ENCODE peak calls at places on chromosomes 5 and 9, in nine cellular contexts. One of them, this sample, is unnamed.

GRCh38 chr9:106287108-106287631 is 575.8 kb upstream of the ZNF462 start:
- DNase-seq in mesothelial cell of epicardium: no peak
- DNase-seq in GM10248: no peak
- DNase-seq in cardiac muscle cell: no peak
- DNase-seq in fibroblast of lung: peak; percentile 24
- DNase-seq in A549: no peak
- DNase-seq in AG09309: no peak
- DNase-seq in uterus: no peak
- DNase-seq in pancreas: no peak
- DNase-seq in this sample: no peak

GRCh38 chr9:134725605-134725940 is 84.0 kb downstream of the COL5A1 start:
- DNase-seq in mesothelial cell of epicardium: no peak
- DNase-seq in GM10248: no peak
- DNase-seq in cardiac muscle cell: no peak
- DNase-seq in fibroblast of lung: peak; percentile 58
- DNase-seq in A549: no peak
- DNase-seq in AG09309: no peak
- DNase-seq in uterus: no peak
- DNase-seq in pancreas: no peak
- DNase-seq in this sample: peak; percentile 57

GRCh38 chr9:71920456-71921189 is 9.2 kb downstream of the C9orf85 start:
- DNase-seq in mesothelial cell of epicardium: no peak
- DNase-seq in GM10248: no peak
- DNase-seq in cardiac muscle cell: no peak
- DNase-seq in fibroblast of lung: no peak
- DNase-seq in A549: no peak
- DNase-seq in AG09309: no peak
- DNase-seq in uterus: no peak
- DNase-seq in pancreas: no peak
- DNase-seq in this sample: no peak

GRCh38 chr5:77168187-77168883 is 42.1 kb upstream of the PDE8B start:
- DNase-seq in mesothelial cell of epicardium: no peak
- DNase-seq in GM10248: no peak
- DNase-seq in cardiac muscle cell: no peak
- DNase-seq in fibroblast of lung: no peak
- DNase-seq in A549: peak; percentile 69
- DNase-seq in AG09309: peak; percentile 13
- DNase-seq in uterus: peak; percentile 75
- DNase-seq in pancreas: no peak
- DNase-seq in this sample: no peak

GRCh38 chr9:90900130-90900529 is 98.5 kb downstream of the SYK start:
- DNase-seq in mesothelial cell of epicardium: no peak
- DNase-seq in GM10248: no peak
- DNase-seq in cardiac muscle cell: peak; percentile 63
- DNase-seq in fibroblast of lung: no peak
- DNase-seq in A549: no peak
- DNase-seq in AG09309: no peak
- DNase-seq in uterus: no peak
- DNase-seq in pancreas: no peak
- DNase-seq in this sample: no peak

GRCh38 chr5:64811050-64811640 is 42.4 kb downstream of the CWC27 start:
- DNase-seq in mesothelial cell of epicardium: no peak
- DNase-seq in GM10248: peak; percentile 24
- DNase-seq in cardiac muscle cell: peak; percentile 59
- DNase-seq in fibroblast of lung: peak; percentile 61
- DNase-seq in A549: peak; percentile 61
- DNase-seq in AG09309: peak; percentile 40
- DNase-seq in uterus: no peak
- DNase-seq in pancreas: no peak
- DNase-seq in this sample: peak; percentile 16

GRCh38 chr9:37656936-37657335 is 6.2 kb downstream of the FRMPD1 start:
- DNase-seq in mesothelial cell of epicardium: no peak
- DNase-seq in GM10248: no peak
- DNase-seq in cardiac muscle cell: no peak
- DNase-seq in fibroblast of lung: no peak
- DNase-seq in A549: no peak
- DNase-seq in AG09309: no peak
- DNase-seq in uterus: no peak
- DNase-seq in pancreas: no peak
- DNase-seq in this sample: no peak

GRCh38 chr5:37615184-37615583 is 224.7 kb downstream of the GDNF start:
- DNase-seq in mesothelial cell of epicardium: no peak
- DNase-seq in GM10248: no peak
- DNase-seq in cardiac muscle cell: no peak
- DNase-seq in fibroblast of lung: peak; percentile 97
- DNase-seq in A549: no peak
- DNase-seq in AG09309: peak; percentile 81
- DNase-seq in uterus: no peak
- DNase-seq in pancreas: no peak
- DNase-seq in this sample: no peak

GRCh38 chr5:980001-980588 is 28.5 kb upstream of the NKD2 start:
- DNase-seq in mesothelial cell of epicardium: no peak
- DNase-seq in GM10248: no peak
- DNase-seq in cardiac muscle cell: no peak
- DNase-seq in fibroblast of lung: peak; percentile 64
- DNase-seq in A549: no peak
- DNase-seq in AG09309: no peak
- DNase-seq in uterus: no peak
- DNase-seq in pancreas: no peak
- DNase-seq in this sample: no peak

GRCh38 chr9:71487046-71487445 is 281.3 kb downstream of the CEMIP2 start:
- DNase-seq in mesothelial cell of epicardium: no peak
- DNase-seq in GM10248: no peak
- DNase-seq in cardiac muscle cell: no peak
- DNase-seq in fibroblast of lung: no peak
- DNase-seq in A549: peak; percentile 22
- DNase-seq in AG09309: peak; percentile 20
- DNase-seq in uterus: no peak
- DNase-seq in pancreas: no peak
- DNase-seq in this sample: no peak

GRCh38 chr9:87342743-87343142 is 154.9 kb upstream of the DAPK1 start:
- DNase-seq in mesothelial cell of epicardium: no peak
- DNase-seq in GM10248: no peak
- DNase-seq in cardiac muscle cell: no peak
- DNase-seq in fibroblast of lung: no peak
- DNase-seq in A549: no peak
- DNase-seq in AG09309: no peak
- DNase-seq in uterus: peak; percentile 41
- DNase-seq in pancreas: no peak
- DNase-seq in this sample: no peak

GRCh38 chr9:131722260-131722659 is 17.6 kb downstream of the RAPGEF1 start:
- DNase-seq in mesothelial cell of epicardium: no peak
- DNase-seq in GM10248: no peak
- DNase-seq in cardiac muscle cell: peak; percentile 81
- DNase-seq in fibroblast of lung: no peak
- DNase-seq in A549: no peak
- DNase-seq in AG09309: no peak
- DNase-seq in uterus: no peak
- DNase-seq in pancreas: no peak
- DNase-seq in this sample: no peak

GRCh38 chr5:58447231-58447630 is 12.7 kb downstream of the PLK2 start:
- DNase-seq in mesothelial cell of epicardium: no peak
- DNase-seq in GM10248: no peak
- DNase-seq in cardiac muscle cell: no peak
- DNase-seq in fibroblast of lung: peak; percentile 78
- DNase-seq in A549: no peak
- DNase-seq in AG09309: no peak
- DNase-seq in uterus: no peak
- DNase-seq in pancreas: no peak
- DNase-seq in this sample: no peak

GRCh38 chr9:120579139-120579749 is 723 bp downstream of the CDK5RAP2 start:
- DNase-seq in mesothelial cell of epicardium: no peak
- DNase-seq in GM10248: no peak
- DNase-seq in cardiac muscle cell: no peak
- DNase-seq in fibroblast of lung: no peak
- DNase-seq in A549: peak; percentile 9
- DNase-seq in AG09309: no peak
- DNase-seq in uterus: no peak
- DNase-seq in pancreas: no peak
- DNase-seq in this sample: peak; percentile 16

GRCh38 chr5:41763096-41763495 is 107.1 kb downstream of the OXCT1 start:
- DNase-seq in mesothelial cell of epicardium: no peak
- DNase-seq in GM10248: no peak
- DNase-seq in cardiac muscle cell: no peak
- DNase-seq in fibroblast of lung: peak; percentile 84
- DNase-seq in A549: no peak
- DNase-seq in AG09309: peak; percentile 21
- DNase-seq in uterus: no peak
- DNase-seq in pancreas: no peak
- DNase-seq in this sample: no peak

GRCh38 chr5:44603496-44604272 is 205.1 kb upstream of the MRPS30 start:
- DNase-seq in mesothelial cell of epicardium: no peak
- DNase-seq in GM10248: no peak
- DNase-seq in cardiac muscle cell: no peak
- DNase-seq in fibroblast of lung: no peak
- DNase-seq in A549: peak; percentile 3
- DNase-seq in AG09309: no peak
- DNase-seq in uterus: no peak
- DNase-seq in pancreas: no peak
- DNase-seq in this sample: no peak

GRCh38 chr9:35675732-35676392 is 2.1 kb downstream of the CA9 start:
- DNase-seq in mesothelial cell of epicardium: peak; percentile 84
- DNase-seq in GM10248: peak; percentile 70
- DNase-seq in cardiac muscle cell: peak; percentile 89
- DNase-seq in fibroblast of lung: no peak
- DNase-seq in A549: no peak
- DNase-seq in AG09309: no peak
- DNase-seq in uterus: no peak
- DNase-seq in pancreas: no peak
- DNase-seq in this sample: peak; percentile 65

GRCh38 chr9:18890372-18890771 is 142.6 kb downstream of the SAXO1 start:
- DNase-seq in mesothelial cell of epicardium: no peak
- DNase-seq in GM10248: peak; percentile 24
- DNase-seq in cardiac muscle cell: no peak
- DNase-seq in fibroblast of lung: peak; percentile 78
- DNase-seq in A549: no peak
- DNase-seq in AG09309: no peak
- DNase-seq in uterus: no peak
- DNase-seq in pancreas: no peak
- DNase-seq in this sample: no peak

GRCh38 chr5:31706186-31706585 is 67.3 kb downstream of the PDZD2 start:
- DNase-seq in mesothelial cell of epicardium: no peak
- DNase-seq in GM10248: no peak
- DNase-seq in cardiac muscle cell: no peak
- DNase-seq in fibroblast of lung: no peak
- DNase-seq in A549: no peak
- DNase-seq in AG09309: no peak
- DNase-seq in uterus: no peak
- DNase-seq in pancreas: no peak
- DNase-seq in this sample: no peak
- TF ChIP-seq CTCF in mesothelial cell of epicardium: no peak
- TF ChIP-seq CTCF in GM10248: no peak
- TF ChIP-seq CTCF in cardiac muscle cell: no peak
- TF ChIP-seq CTCF in fibroblast of lung: no peak
- TF ChIP-seq CTCF in A549: no peak
- TF ChIP-seq CTCF in AG09309: no peak
- TF ChIP-seq CTCF in uterus: no peak
- TF ChIP-seq CTCF in pancreas: no peak
- TF ChIP-seq CTCF in this sample: no peak

GRCh38 chr9:136544549-136545064 is 1.2 kb downstream of the NOTCH1 start:
- DNase-seq in mesothelial cell of epicardium: no peak
- DNase-seq in GM10248: peak; percentile 78
- DNase-seq in cardiac muscle cell: no peak
- DNase-seq in fibroblast of lung: no peak
- DNase-seq in A549: no peak
- DNase-seq in AG09309: no peak
- DNase-seq in uterus: peak; percentile 63
- DNase-seq in pancreas: peak; percentile 92
- DNase-seq in this sample: peak; percentile 87

GRCh38 chr9:136545966-136546696 is at the start of gene NOTCH1:
- DNase-seq in mesothelial cell of epicardium: peak; percentile 87
- DNase-seq in GM10248: peak; percentile 94
- DNase-seq in cardiac muscle cell: peak; percentile 93
- DNase-seq in fibroblast of lung: peak; percentile 91
- DNase-seq in A549: peak; percentile 95
- DNase-seq in AG09309: peak; percentile 69
- DNase-seq in uterus: peak; percentile 92
- DNase-seq in pancreas: peak; percentile 91
- DNase-seq in this sample: peak; percentile 98

GRCh38 chr9:136547508-136548215 is 1.8 kb upstream of the NOTCH1 start:
- DNase-seq in mesothelial cell of epicardium: no peak
- DNase-seq in GM10248: no peak
- DNase-seq in cardiac muscle cell: no peak
- DNase-seq in fibroblast of lung: no peak
- DNase-seq in A549: no peak
- DNase-seq in AG09309: no peak
- DNase-seq in uterus: no peak
- DNase-seq in pancreas: no peak
- DNase-seq in this sample: no peak

GRCh38 chr9:136545065-136545965 is 533 bp downstream of the NOTCH1 start:
- DNase-seq in mesothelial cell of epicardium: no peak
- DNase-seq in GM10248: peak; percentile 75
- DNase-seq in cardiac muscle cell: no peak
- DNase-seq in fibroblast of lung: no peak
- DNase-seq in A549: no peak
- DNase-seq in AG09309: no peak
- DNase-seq in uterus: peak; percentile 57
- DNase-seq in pancreas: no peak
- DNase-seq in this sample: peak; percentile 86

GRCh38 chr9:136546697-136547481 is 1.0 kb upstream of the NOTCH1 start:
- DNase-seq in mesothelial cell of epicardium: no peak
- DNase-seq in GM10248: no peak
- DNase-seq in cardiac muscle cell: peak; percentile 44
- DNase-seq in fibroblast of lung: peak; percentile 37
- DNase-seq in A549: peak; percentile 57
- DNase-seq in AG09309: no peak
- DNase-seq in uterus: peak; percentile 87
- DNase-seq in pancreas: peak; percentile 87
- DNase-seq in this sample: no peak
- TF ChIP-seq CTCF in mesothelial cell of epicardium: no peak
- TF ChIP-seq CTCF in GM10248: no peak
- TF ChIP-seq CTCF in cardiac muscle cell: no peak
- TF ChIP-seq CTCF in fibroblast of lung: no peak
- TF ChIP-seq CTCF in A549: no peak
- TF ChIP-seq CTCF in AG09309: no peak
- TF ChIP-seq CTCF in uterus: no peak
- TF ChIP-seq CTCF in pancreas: no peak
- TF ChIP-seq CTCF in this sample: no peak

DNA sequence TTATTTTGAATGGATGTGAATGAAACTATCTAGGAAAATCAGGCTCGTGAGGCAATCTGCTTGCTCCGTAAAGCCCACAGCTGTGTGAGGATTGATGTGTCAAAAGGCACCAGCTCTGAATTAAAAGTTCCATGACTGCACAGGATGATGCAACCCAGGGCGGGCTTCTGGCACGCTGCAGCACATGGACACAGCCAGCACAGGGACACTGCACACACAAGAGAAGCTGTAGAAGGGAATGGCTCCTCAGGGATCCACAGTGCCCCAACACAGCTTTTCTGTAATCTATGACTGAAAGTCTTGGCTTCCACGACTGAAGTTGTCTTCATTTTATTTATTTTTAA is 151.0 kb downstream of the GCNT1 start:
- DNase-seq in mesothelial cell of epicardium: no peak
- DNase-seq in GM10248: no peak
- DNase-seq in cardiac muscle cell: no peak
- DNase-seq in fibroblast of lung: peak; percentile 51
- DNase-seq in A549: no peak
- DNase-seq in AG09309: peak; percentile 42
- DNase-seq in uterus: peak; percentile 34
- DNase-seq in pancreas: peak; percentile 25
- DNase-seq in this sample: no peak
- TF ChIP-seq CTCF in mesothelial cell of epicardium: no peak
- TF ChIP-seq CTCF in GM10248: no peak
- TF ChIP-seq CTCF in cardiac muscle cell: no peak
- TF ChIP-seq CTCF in fibroblast of lung: no peak
- TF ChIP-seq CTCF in A549: no peak
- TF ChIP-seq CTCF in AG09309: no peak
- TF ChIP-seq CTCF in uterus: no peak
- TF ChIP-seq CTCF in pancreas: no peak
- TF ChIP-seq CTCF in this sample: no peak

GRCh38 chr9:130204981-130205380 is 32.8 kb downstream of the NCS1 start:
- DNase-seq in mesothelial cell of epicardium: no peak
- DNase-seq in GM10248: no peak
- DNase-seq in cardiac muscle cell: no peak
- DNase-seq in fibroblast of lung: no peak
- DNase-seq in A549: no peak
- DNase-seq in AG09309: no peak
- DNase-seq in uterus: no peak
- DNase-seq in pancreas: no peak
- DNase-seq in this sample: no peak
- TF ChIP-seq CTCF in mesothelial cell of epicardium: no peak
- TF ChIP-seq CTCF in GM10248: no peak
- TF ChIP-seq CTCF in cardiac muscle cell: no peak
- TF ChIP-seq CTCF in fibroblast of lung: no peak
- TF ChIP-seq CTCF in A549: no peak
- TF ChIP-seq CTCF in AG09309: no peak
- TF ChIP-seq CTCF in uterus: no peak
- TF ChIP-seq CTCF in pancreas: no peak
- TF ChIP-seq CTCF in this sample: no peak